ENCODE peak calls at places on chromosomes 2 and 18, in six cellular contexts. One of them, this sample, is unnamed.
A peak's percentile ranks its signal among the peaks of the same experiment; 100 is the strongest.

GRCh38 chr2:15359716-15360531 is 201.2 kb downstream of the NBAS start:
- DNase-seq in GM23248: peak; percentile 89
- DNase-seq in tibial nerve: no peak
- DNase-seq in B cell: no peak
- DNase-seq in activated T-helper 1 cell treated with Interleukin-2 at 50 U/mL for 16 hours: no peak
- DNase-seq in activated T-helper 9 cell treated with anti-CD3 and anti-CD28 coated beads, Interleukin-2, amount 50 U/mL, for 16 hours: no peak
- DNase-seq in this sample: no peak

GRCh38 chr2:195308163-195308562 is 348.9 kb upstream of the SLC39A10 start:
- DNase-seq in GM23248: no peak
- DNase-seq in tibial nerve: no peak
- DNase-seq in B cell: no peak
- DNase-seq in activated T-helper 1 cell treated with Interleukin-2 at 50 U/mL for 16 hours: no peak
- DNase-seq in activated T-helper 9 cell treated with anti-CD3 and anti-CD28 coated beads, Interleukin-2, amount 50 U/mL, for 16 hours: no peak
- DNase-seq in this sample: no peak

GRCh38 chr2:210225461-210225798 is 183 bp upstream of the ACADL start:
- DNase-seq in GM23248: peak; percentile 32
- DNase-seq in tibial nerve: no peak
- DNase-seq in B cell: no peak
- DNase-seq in activated T-helper 1 cell treated with Interleukin-2 at 50 U/mL for 16 hours: no peak
- DNase-seq in activated T-helper 9 cell treated with anti-CD3 and anti-CD28 coated beads, Interleukin-2, amount 50 U/mL, for 16 hours: no peak
- DNase-seq in this sample: no peak

GRCh38 chr2:152347076-152347475 is 12.1 kb downstream of the FMNL2 start:
- DNase-seq in GM23248: peak; percentile 73
- DNase-seq in tibial nerve: no peak
- DNase-seq in B cell: no peak
- DNase-seq in activated T-helper 1 cell treated with Interleukin-2 at 50 U/mL for 16 hours: no peak
- DNase-seq in activated T-helper 9 cell treated with anti-CD3 and anti-CD28 coated beads, Interleukin-2, amount 50 U/mL, for 16 hours: no peak
- DNase-seq in this sample: no peak

GRCh38 chr2:10325278-10326145 is 22.8 kb downstream of the HPCAL1 start:
- DNase-seq in GM23248: no peak
- DNase-seq in tibial nerve: no peak
- DNase-seq in B cell: no peak
- DNase-seq in activated T-helper 1 cell treated with Interleukin-2 at 50 U/mL for 16 hours: no peak
- DNase-seq in activated T-helper 9 cell treated with anti-CD3 and anti-CD28 coated beads, Interleukin-2, amount 50 U/mL, for 16 hours: no peak
- DNase-seq in this sample: no peak

GRCh38 chr18:48833701-48834394 is 116.9 kb downstream of the SMAD7 start:
- DNase-seq in GM23248: no peak
- DNase-seq in tibial nerve: no peak
- DNase-seq in B cell: peak; percentile 71
- DNase-seq in activated T-helper 1 cell treated with Interleukin-2 at 50 U/mL for 16 hours: peak; percentile 34
- DNase-seq in activated T-helper 9 cell treated with anti-CD3 and anti-CD28 coated beads, Interleukin-2, amount 50 U/mL, for 16 hours: no peak
- DNase-seq in this sample: no peak

GRCh38 chr2:165801176-165801575 is 7.1 kb upstream of the GALNT3 start:
- DNase-seq in GM23248: no peak
- DNase-seq in tibial nerve: no peak
- DNase-seq in B cell: no peak
- DNase-seq in activated T-helper 1 cell treated with Interleukin-2 at 50 U/mL for 16 hours: no peak
- DNase-seq in activated T-helper 9 cell treated with anti-CD3 and anti-CD28 coated beads, Interleukin-2, amount 50 U/mL, for 16 hours: no peak
- DNase-seq in this sample: no peak

GRCh38 chr2:127676906-127677305 is 1.6 kb upstream of the LIMS2 start:
- DNase-seq in GM23248: no peak
- DNase-seq in tibial nerve: no peak
- DNase-seq in B cell: no peak
- DNase-seq in activated T-helper 1 cell treated with Interleukin-2 at 50 U/mL for 16 hours: no peak
- DNase-seq in activated T-helper 9 cell treated with anti-CD3 and anti-CD28 coated beads, Interleukin-2, amount 50 U/mL, for 16 hours: no peak
- DNase-seq in this sample: no peak

GRCh38 chr2:201777043-201777442 is 3.7 kb downstream of the ALS2 start:
- DNase-seq in GM23248: peak; percentile 43
- DNase-seq in tibial nerve: no peak
- DNase-seq in B cell: no peak
- DNase-seq in activated T-helper 1 cell treated with Interleukin-2 at 50 U/mL for 16 hours: no peak
- DNase-seq in activated T-helper 9 cell treated with anti-CD3 and anti-CD28 coated beads, Interleukin-2, amount 50 U/mL, for 16 hours: no peak
- DNase-seq in this sample: no peak

GRCh38 chr2:229416116-229416694 is 145.1 kb upstream of the PID1 start:
- DNase-seq in GM23248: peak; percentile 71
- DNase-seq in tibial nerve: peak; percentile 79
- DNase-seq in B cell: no peak
- DNase-seq in activated T-helper 1 cell treated with Interleukin-2 at 50 U/mL for 16 hours: no peak
- DNase-seq in activated T-helper 9 cell treated with anti-CD3 and anti-CD28 coated beads, Interleukin-2, amount 50 U/mL, for 16 hours: no peak
- DNase-seq in this sample: peak; percentile 85

GRCh38 chr2:220278022-220278421 is 650.6 kb downstream of the SLC4A3 start:
- DNase-seq in GM23248: peak; percentile 12
- DNase-seq in tibial nerve: no peak
- DNase-seq in B cell: no peak
- DNase-seq in activated T-helper 1 cell treated with Interleukin-2 at 50 U/mL for 16 hours: no peak
- DNase-seq in activated T-helper 9 cell treated with anti-CD3 and anti-CD28 coated beads, Interleukin-2, amount 50 U/mL, for 16 hours: no peak
- DNase-seq in this sample: no peak

GRCh38 chr2:127226520-127227263 is 6.6 kb upstream of the CYP27C1 start:
- DNase-seq in GM23248: peak; percentile 91
- DNase-seq in tibial nerve: no peak
- DNase-seq in B cell: no peak
- DNase-seq in activated T-helper 1 cell treated with Interleukin-2 at 50 U/mL for 16 hours: no peak
- DNase-seq in activated T-helper 9 cell treated with anti-CD3 and anti-CD28 coated beads, Interleukin-2, amount 50 U/mL, for 16 hours: no peak
- DNase-seq in this sample: no peak

GRCh38 chr2:234691226-234691600 is 194.3 kb upstream of the ARL4C start:
- DNase-seq in GM23248: no peak
- DNase-seq in tibial nerve: no peak
- DNase-seq in B cell: no peak
- DNase-seq in activated T-helper 1 cell treated with Interleukin-2 at 50 U/mL for 16 hours: no peak
- DNase-seq in activated T-helper 9 cell treated with anti-CD3 and anti-CD28 coated beads, Interleukin-2, amount 50 U/mL, for 16 hours: no peak
- DNase-seq in this sample: no peak

GRCh38 chr2:46364797-46365457 is 67.7 kb downstream of the EPAS1 start:
- DNase-seq in GM23248: peak; percentile 79
- DNase-seq in tibial nerve: no peak
- DNase-seq in B cell: peak; percentile 57
- DNase-seq in activated T-helper 1 cell treated with Interleukin-2 at 50 U/mL for 16 hours: no peak
- DNase-seq in activated T-helper 9 cell treated with anti-CD3 and anti-CD28 coated beads, Interleukin-2, amount 50 U/mL, for 16 hours: no peak
- DNase-seq in this sample: no peak

GRCh38 chr2:1769703-1770422 is 25.5 kb upstream of the PXDN start:
- DNase-seq in GM23248: peak; percentile 57
- DNase-seq in tibial nerve: peak; percentile 35
- DNase-seq in B cell: peak; percentile 72
- DNase-seq in activated T-helper 1 cell treated with Interleukin-2 at 50 U/mL for 16 hours: no peak
- DNase-seq in activated T-helper 9 cell treated with anti-CD3 and anti-CD28 coated beads, Interleukin-2, amount 50 U/mL, for 16 hours: peak; percentile 13
- DNase-seq in this sample: no peak

GRCh38 chr2:69549421-69549820 is 94.1 kb downstream of the AAK1 start:
- DNase-seq in GM23248: peak; percentile 68
- DNase-seq in tibial nerve: no peak
- DNase-seq in B cell: no peak
- DNase-seq in activated T-helper 1 cell treated with Interleukin-2 at 50 U/mL for 16 hours: no peak
- DNase-seq in activated T-helper 9 cell treated with anti-CD3 and anti-CD28 coated beads, Interleukin-2, amount 50 U/mL, for 16 hours: no peak
- DNase-seq in this sample: no peak

GRCh38 chr18:32072321-32072720 is 19.4 kb upstream of the RNF138 start:
- DNase-seq in GM23248: peak; percentile 32
- DNase-seq in tibial nerve: no peak
- DNase-seq in B cell: no peak
- DNase-seq in activated T-helper 1 cell treated with Interleukin-2 at 50 U/mL for 16 hours: no peak
- DNase-seq in activated T-helper 9 cell treated with anti-CD3 and anti-CD28 coated beads, Interleukin-2, amount 50 U/mL, for 16 hours: no peak
- DNase-seq in this sample: no peak

GRCh38 chr2:180481998-180482397 is 474.9 kb upstream of the CWC22 start:
- DNase-seq in GM23248: no peak
- DNase-seq in tibial nerve: no peak
- DNase-seq in B cell: no peak
- DNase-seq in activated T-helper 1 cell treated with Interleukin-2 at 50 U/mL for 16 hours: no peak
- DNase-seq in activated T-helper 9 cell treated with anti-CD3 and anti-CD28 coated beads, Interleukin-2, amount 50 U/mL, for 16 hours: no peak
- DNase-seq in this sample: no peak

GRCh38 chr2:54557601-54558187 is 101.6 kb downstream of the SPTBN1 start:
- DNase-seq in GM23248: peak; percentile 22
- DNase-seq in tibial nerve: no peak
- DNase-seq in B cell: peak; percentile 84
- DNase-seq in activated T-helper 1 cell treated with Interleukin-2 at 50 U/mL for 16 hours: peak; percentile 66
- DNase-seq in activated T-helper 9 cell treated with anti-CD3 and anti-CD28 coated beads, Interleukin-2, amount 50 U/mL, for 16 hours: peak; percentile 64
- DNase-seq in this sample: peak; percentile 29

GRCh38 chr18:74498712-74499629 is 2.8 kb downstream of the CNDP2 start:
- DNase-seq in GM23248: peak; percentile 42
- DNase-seq in tibial nerve: no peak
- DNase-seq in B cell: peak; percentile 77
- DNase-seq in activated T-helper 1 cell treated with Interleukin-2 at 50 U/mL for 16 hours: peak; percentile 64
- DNase-seq in activated T-helper 9 cell treated with anti-CD3 and anti-CD28 coated beads, Interleukin-2, amount 50 U/mL, for 16 hours: peak; percentile 66
- DNase-seq in this sample: peak; percentile 48

GRCh38 chr2:236281423-236281822 is 17.2 kb upstream of the ASB18 start:
- DNase-seq in GM23248: no peak
- DNase-seq in tibial nerve: no peak
- DNase-seq in B cell: no peak
- DNase-seq in activated T-helper 1 cell treated with Interleukin-2 at 50 U/mL for 16 hours: no peak
- DNase-seq in activated T-helper 9 cell treated with anti-CD3 and anti-CD28 coated beads, Interleukin-2, amount 50 U/mL, for 16 hours: no peak
- DNase-seq in this sample: no peak

GRCh38 chr2:38580237-38580636 is 22.5 kb downstream of the HNRNPLL start:
- DNase-seq in GM23248: no peak
- DNase-seq in tibial nerve: no peak
- DNase-seq in B cell: no peak
- DNase-seq in activated T-helper 1 cell treated with Interleukin-2 at 50 U/mL for 16 hours: no peak
- DNase-seq in activated T-helper 9 cell treated with anti-CD3 and anti-CD28 coated beads, Interleukin-2, amount 50 U/mL, for 16 hours: no peak
- DNase-seq in this sample: no peak

GRCh38 chr2:208142925-208143799 is 2.8 kb downstream of the CRYGB start:
- DNase-seq in GM23248: no peak
- DNase-seq in tibial nerve: no peak
- DNase-seq in B cell: no peak
- DNase-seq in activated T-helper 1 cell treated with Interleukin-2 at 50 U/mL for 16 hours: no peak
- DNase-seq in activated T-helper 9 cell treated with anti-CD3 and anti-CD28 coated beads, Interleukin-2, amount 50 U/mL, for 16 hours: no peak
- DNase-seq in this sample: no peak

GRCh38 chr18:56423626-56424025 is 214.8 kb downstream of the TXNL1 start:
- DNase-seq in GM23248: peak; percentile 5
- DNase-seq in tibial nerve: no peak
- DNase-seq in B cell: no peak
- DNase-seq in activated T-helper 1 cell treated with Interleukin-2 at 50 U/mL for 16 hours: no peak
- DNase-seq in activated T-helper 9 cell treated with anti-CD3 and anti-CD28 coated beads, Interleukin-2, amount 50 U/mL, for 16 hours: no peak
- DNase-seq in this sample: no peak

GRCh38 chr2:176584333-176584732 is 315.1 kb downstream of the MTX2 start:
- DNase-seq in GM23248: peak; percentile 82
- DNase-seq in tibial nerve: no peak
- DNase-seq in B cell: no peak
- DNase-seq in activated T-helper 1 cell treated with Interleukin-2 at 50 U/mL for 16 hours: no peak
- DNase-seq in activated T-helper 9 cell treated with anti-CD3 and anti-CD28 coated beads, Interleukin-2, amount 50 U/mL, for 16 hours: no peak
- DNase-seq in this sample: no peak

GRCh38 chr2:223815884-223816570 is 21.4 kb downstream of the AP1S3 start:
- DNase-seq in GM23248: no peak
- DNase-seq in tibial nerve: no peak
- DNase-seq in B cell: no peak
- DNase-seq in activated T-helper 1 cell treated with Interleukin-2 at 50 U/mL for 16 hours: no peak
- DNase-seq in activated T-helper 9 cell treated with anti-CD3 and anti-CD28 coated beads, Interleukin-2, amount 50 U/mL, for 16 hours: no peak
- DNase-seq in this sample: no peak

GRCh38 chr2:204024503-204024902 is 87.9 kb downstream of the ICOS start:
- DNase-seq in GM23248: peak; percentile 59
- DNase-seq in tibial nerve: no peak
- DNase-seq in B cell: no peak
- DNase-seq in activated T-helper 1 cell treated with Interleukin-2 at 50 U/mL for 16 hours: no peak
- DNase-seq in activated T-helper 9 cell treated with anti-CD3 and anti-CD28 coated beads, Interleukin-2, amount 50 U/mL, for 16 hours: no peak
- DNase-seq in this sample: no peak

GRCh38 chr2:60976271-60976670 is 41.2 kb upstream of the PEX13 start:
- DNase-seq in GM23248: no peak
- DNase-seq in tibial nerve: no peak
- DNase-seq in B cell: no peak
- DNase-seq in activated T-helper 1 cell treated with Interleukin-2 at 50 U/mL for 16 hours: no peak
- DNase-seq in activated T-helper 9 cell treated with anti-CD3 and anti-CD28 coated beads, Interleukin-2, amount 50 U/mL, for 16 hours: no peak
- DNase-seq in this sample: no peak

GRCh38 chr2:227720680-227721079 is 2.9 kb upstream of the SLC19A3 start:
- DNase-seq in GM23248: no peak
- DNase-seq in tibial nerve: no peak
- DNase-seq in B cell: no peak
- DNase-seq in activated T-helper 1 cell treated with Interleukin-2 at 50 U/mL for 16 hours: no peak
- DNase-seq in activated T-helper 9 cell treated with anti-CD3 and anti-CD28 coated beads, Interleukin-2, amount 50 U/mL, for 16 hours: no peak
- DNase-seq in this sample: no peak

GRCh38 chr18:55932675-55933074 is 344.7 kb upstream of the TCF4 start:
- DNase-seq in GM23248: no peak
- DNase-seq in tibial nerve: no peak
- DNase-seq in B cell: no peak
- DNase-seq in activated T-helper 1 cell treated with Interleukin-2 at 50 U/mL for 16 hours: no peak
- DNase-seq in activated T-helper 9 cell treated with anti-CD3 and anti-CD28 coated beads, Interleukin-2, amount 50 U/mL, for 16 hours: no peak
- DNase-seq in this sample: no peak

GRCh38 chr2:188940171-188940570 is 34.0 kb upstream of the COL3A1 start:
- DNase-seq in GM23248: peak; percentile 53
- DNase-seq in tibial nerve: no peak
- DNase-seq in B cell: no peak
- DNase-seq in activated T-helper 1 cell treated with Interleukin-2 at 50 U/mL for 16 hours: no peak
- DNase-seq in activated T-helper 9 cell treated with anti-CD3 and anti-CD28 coated beads, Interleukin-2, amount 50 U/mL, for 16 hours: no peak
- DNase-seq in this sample: no peak

GRCh38 chr2:231869704-231870103 is 56.5 kb downstream of the NPPC start:
- DNase-seq in GM23248: no peak
- DNase-seq in tibial nerve: no peak
- DNase-seq in B cell: no peak
- DNase-seq in activated T-helper 1 cell treated with Interleukin-2 at 50 U/mL for 16 hours: no peak
- DNase-seq in activated T-helper 9 cell treated with anti-CD3 and anti-CD28 coated beads, Interleukin-2, amount 50 U/mL, for 16 hours: no peak
- DNase-seq in this sample: no peak

GRCh38 chr2:189927823-189928222 is 134.7 kb downstream of the MSTN start:
- DNase-seq in GM23248: peak; percentile 49
- DNase-seq in tibial nerve: no peak
- DNase-seq in B cell: no peak
- DNase-seq in activated T-helper 1 cell treated with Interleukin-2 at 50 U/mL for 16 hours: no peak
- DNase-seq in activated T-helper 9 cell treated with anti-CD3 and anti-CD28 coated beads, Interleukin-2, amount 50 U/mL, for 16 hours: no peak
- DNase-seq in this sample: no peak

GRCh38 chr2:102520009-102520408 is 47.0 kb downstream of the SLC9A4 start:
- DNase-seq in GM23248: peak; percentile 44
- DNase-seq in tibial nerve: no peak
- DNase-seq in B cell: no peak
- DNase-seq in activated T-helper 1 cell treated with Interleukin-2 at 50 U/mL for 16 hours: no peak
- DNase-seq in activated T-helper 9 cell treated with anti-CD3 and anti-CD28 coated beads, Interleukin-2, amount 50 U/mL, for 16 hours: no peak
- DNase-seq in this sample: no peak

GRCh38 chr2:69989017-69989416 is 27.6 kb upstream of the ASPRV1 start:
- DNase-seq in GM23248: no peak
- DNase-seq in tibial nerve: no peak
- DNase-seq in B cell: no peak
- DNase-seq in activated T-helper 1 cell treated with Interleukin-2 at 50 U/mL for 16 hours: no peak
- DNase-seq in activated T-helper 9 cell treated with anti-CD3 and anti-CD28 coated beads, Interleukin-2, amount 50 U/mL, for 16 hours: no peak
- DNase-seq in this sample: no peak

GRCh38 chr2:197894751-197895274 is 90.4 kb downstream of the PLCL1 start:
- DNase-seq in GM23248: no peak
- DNase-seq in tibial nerve: no peak
- DNase-seq in B cell: no peak
- DNase-seq in activated T-helper 1 cell treated with Interleukin-2 at 50 U/mL for 16 hours: no peak
- DNase-seq in activated T-helper 9 cell treated with anti-CD3 and anti-CD28 coated beads, Interleukin-2, amount 50 U/mL, for 16 hours: no peak
- DNase-seq in this sample: no peak